ENCODE peak calls at places on chromosomes 13 and 19, in four cellular contexts. H is endothelial cell of umbilical vein, F is GM12878, E is K562. O is an unnamed sample.

GRCh38 chr19:34313188-34313587 is 51.8 kb upstream of the GPI start:
- DNase-seq in H (peak; percentile 66), F (no peak), E (no peak), O (peak; percentile 84)

GRCh38 chr19:42216653-42217521 is 590 bp downstream of the DEDD2 start:
- DNase-seq in H (peak; percentile 47), F (no peak), E (peak; percentile 80), O (peak; percentile 16)

GRCh38 chr19:40252395-40252794 is 25.9 kb upstream of the CCNP start:
- DNase-seq in H (no peak), F (no peak), E (no peak), O (no peak)

GRCh38 chr19:35143231-35143715 is at the start of gene FXYD7:
- DNase-seq in H (no peak), F (no peak), E (no peak), O (no peak)

GRCh38 chr13:82597737-82598136 is 1284.5 kb downstream of the SLITRK1 start:
- DNase-seq in H (no peak), F (no peak), E (no peak), O (no peak)

GRCh38 chr13:48873598-48873997 is 102.1 kb upstream of the FNDC3A start:
- DNase-seq in H (no peak), F (no peak), E (no peak), O (peak; percentile 59)

GRCh38 chr13:27578121-27579030 is 42.0 kb downstream of the LNX2 start:
- DNase-seq in H (no peak), F (no peak), E (no peak), O (peak; percentile 61)

GRCh38 chr19:49422407-49423277 is 599 bp downstream of the PTH2 start:
- DNase-seq in H (peak; percentile 28), F (no peak), E (peak; percentile 91), O (peak; percentile 17)

GRCh38 chr19:53576941-53577653 is 39.2 kb downstream of the ZNF331 start:
- DNase-seq in H (no peak), F (no peak), E (no peak), O (no peak)

GRCh38 chr13:114124921-114125320 is 7.5 kb downstream of the RASA3 start:
- DNase-seq in H (no peak), F (no peak), E (no peak), O (peak; percentile 95)

GRCh38 chr13:105573134-105573533 is 962.3 kb downstream of the EFNB2 start:
- DNase-seq in H (peak; percentile 41), F (no peak), E (no peak), O (no peak)

GRCh38 chr13:113460599-113460998 is 7.3 kb upstream of the ADPRHL1 start:
- DNase-seq in H (no peak), F (no peak), E (no peak), O (no peak)

GRCh38 chr19:6393982-6394412 is 1.0 kb upstream of the GTF2F1 start:
- DNase-seq in H (no peak), F (peak; percentile 63), E (no peak), O (no peak)

GRCh38 chr13:80363890-80364503 is 23.1 kb upstream of the SPRY2 start:
- DNase-seq in H (peak; percentile 46), F (no peak), E (no peak), O (peak; percentile 49)

GRCh38 chr19:14112051-14112808 is 5.3 kb downstream of the PRKACA start:
- DNase-seq in H (no peak), F (no peak), E (no peak), O (no peak)

GRCh38 chr19:34288381-34288780 is 34.0 kb downstream of the GARRE1 start:
- DNase-seq in H (no peak), F (no peak), E (no peak), O (no peak)

GRCh38 chr19:39074205-39074692 is 9.9 kb upstream of the ACP7 start:
- DNase-seq in H (no peak), F (no peak), E (no peak), O (no peak)
- TF ChIP-seq FOS in H (no peak), F (no peak), E (no peak), O (no peak)

GRCh38 chr19:29546583-29547190 is 20.9 kb downstream of the VSTM2B start:
- DNase-seq in H (no peak), F (no peak), E (no peak), O (no peak)
- TF ChIP-seq FOS in H (no peak), F (no peak), E (no peak), O (no peak)

GRCh38 chr13:43487885-43488284 is 298.9 kb downstream of the ENOX1 start:
- DNase-seq in H (no peak), F (no peak), E (no peak), O (no peak)

GRCh38 chr13:43492281-43492680 is 294.5 kb downstream of the ENOX1 start:
- DNase-seq in H (no peak), F (no peak), E (no peak), O (no peak)

GRCh38 chr13:43484432-43485225 is 302.1 kb downstream of the ENOX1 start:
- DNase-seq in H (no peak), F (no peak), E (no peak), O (no peak)

GRCh38 chr13:43489168-43489730 is 297.5 kb downstream of the ENOX1 start:
- DNase-seq in H (no peak), F (no peak), E (no peak), O (no peak)

DNA sequence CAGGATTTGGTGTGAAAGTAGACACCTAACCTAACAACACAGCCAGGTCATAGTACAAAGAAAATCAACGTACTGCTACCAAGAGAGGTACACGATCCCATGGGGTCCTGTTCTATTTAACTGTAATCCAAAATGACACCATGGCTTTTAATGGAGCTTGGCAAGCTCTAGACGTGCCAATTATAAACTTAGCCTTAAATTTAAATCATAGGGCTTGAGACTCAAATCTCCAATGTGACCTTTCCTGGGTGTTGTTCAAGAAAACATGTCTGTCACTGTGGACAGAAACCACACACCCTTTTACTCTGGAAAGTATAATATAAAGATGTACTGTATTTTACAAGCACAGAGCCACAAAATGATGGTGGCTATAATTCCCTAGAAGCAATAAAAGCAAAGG is 299.3 kb downstream of the ENOX1 start:
- DNase-seq in H (no peak), F (no peak), E (no peak), O (no peak)
- TF ChIP-seq FOS in H (no peak), F (no peak), E (no peak), O (no peak)

GRCh38 chr19:16365300-16365996 is 40.8 kb downstream of the KLF2 start:
- DNase-seq in H (no peak), F (no peak), E (no peak), O (no peak)

GRCh38 chr19:16366056-16366432 is 41.4 kb downstream of the KLF2 start:
- DNase-seq in H (no peak), F (no peak), E (no peak), O (no peak)

GRCh38 chr19:16368385-16369305 is 44.0 kb downstream of the KLF2 start:
- DNase-seq in H (no peak), F (no peak), E (no peak), O (no peak)

GRCh38 chr19:16367269-16367683 is 42.6 kb downstream of the KLF2 start:
- DNase-seq in H (no peak), F (peak; percentile 90), E (no peak), O (no peak)

GRCh38 chr19:16366433-16367268 is 42.0 kb downstream of the KLF2 start:
- DNase-seq in H (no peak), F (peak; percentile 69), E (no peak), O (no peak)
- TF ChIP-seq FOS in H (no peak), F (no peak), E (no peak), O (no peak)

GRCh38 chr19:45152504-45153338 is 8.1 kb downstream of the NKPD1 start:
- DNase-seq in H (peak; percentile 48), F (no peak), E (no peak), O (peak; percentile 40)
- TF ChIP-seq FOS in H (no peak), F (no peak), E (no peak), O (no peak)

DNA sequence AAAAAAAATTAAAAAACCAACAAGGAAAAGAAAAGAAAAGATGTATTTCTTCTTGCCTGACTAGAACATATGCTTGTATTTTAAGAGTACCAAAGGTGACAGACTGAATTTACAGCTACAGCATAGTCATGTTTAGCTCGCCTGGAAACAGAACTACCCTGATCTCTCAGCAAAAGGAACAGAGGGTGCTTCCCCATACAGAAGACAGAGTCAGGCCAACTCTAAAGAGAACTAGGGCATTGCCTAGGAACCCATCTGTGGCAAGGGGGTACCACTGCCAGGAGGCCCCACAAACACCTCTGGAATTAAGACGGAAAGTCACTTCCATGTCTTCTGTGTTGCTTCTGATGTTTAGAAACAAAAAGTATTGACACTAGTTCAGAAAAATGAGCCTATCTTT is 252.1 kb upstream of the STARD13 start:
- DNase-seq in H (no peak), F (no peak), E (no peak), O (no peak)
- TF ChIP-seq FOS in H (no peak), F (no peak), E (no peak), O (no peak)

GRCh38 chr19:23474761-23475160 is 79.5 kb upstream of the ZNF91 start:
- DNase-seq in H (no peak), F (no peak), E (no peak), O (no peak)

GRCh38 chr19:23475477-23475876 is 80.2 kb upstream of the ZNF91 start:
- DNase-seq in H (no peak), F (no peak), E (no peak), O (no peak)

GRCh38 chr19:23474172-23474571 is 78.9 kb upstream of the ZNF91 start:
- DNase-seq in H (no peak), F (no peak), E (no peak), O (no peak)

DNA sequence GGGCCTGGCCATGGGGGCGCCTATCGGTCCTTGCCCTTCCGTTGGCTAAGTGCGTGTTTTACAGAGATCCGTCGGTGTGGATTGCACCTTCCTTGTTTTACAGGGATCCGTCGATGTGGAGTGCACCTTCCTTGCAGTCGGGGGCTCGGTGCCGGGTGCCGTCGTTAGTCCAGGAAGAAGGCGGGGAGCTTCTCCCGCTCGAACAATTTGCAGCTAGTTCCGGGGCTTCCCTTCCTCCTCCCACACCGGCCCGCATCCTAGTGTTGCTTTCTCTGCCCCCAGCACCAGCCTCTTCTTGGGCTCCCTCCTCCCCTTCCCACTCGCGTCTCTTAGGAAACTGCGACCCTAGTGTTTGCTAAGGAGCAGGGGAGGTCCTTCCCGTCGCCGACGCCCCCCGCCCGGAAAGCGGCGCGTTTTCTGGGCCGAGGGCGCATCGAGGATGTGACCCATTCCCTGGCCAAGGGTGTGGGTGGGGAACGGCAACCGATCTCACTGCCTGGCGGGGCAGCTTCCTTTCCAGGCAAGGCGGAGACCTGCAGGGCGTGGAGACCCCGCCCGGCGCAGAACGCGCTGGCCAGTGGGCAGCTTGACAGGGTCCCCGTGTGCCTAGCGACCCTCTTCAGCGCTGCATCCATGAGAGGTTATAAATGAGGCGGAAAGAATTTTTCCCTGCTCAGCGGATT is 75.7 kb upstream of the ZNF91 start:
- DNase-seq in H (no peak), F (no peak), E (no peak), O (no peak)
- TF ChIP-seq FOS in H (no peak), F (no peak), E (no peak), O (no peak)